ENCODE peak calls at places on chromosomes 7 and 10, in nine cellular contexts. D, G, L, S, I, W, Z, B and N are unnamed samples.

GRCh38 chr7:149794665-149795064 is 21.3 kb upstream of the ZNF467 start:
- DNase-seq in D (no peak), G (no peak), L (no peak), S (no peak), I (no peak), W (no peak), Z (no peak), B (no peak), N (no peak)

GRCh38 chr10:60816624-60817023 is 38.3 kb downstream of the CDK1 start:
- DNase-seq in D (no peak), G (no peak), L (no peak), S (peak), I (peak), W (peak), Z (no peak), B (no peak), N (peak)

GRCh38 chr10:132897516-132898381 is 44.6 kb downstream of the CFAP46 start:
- DNase-seq in D (peak), G (peak), L (no peak), S (no peak), I (no peak), W (no peak), Z (no peak), B (no peak), N (no peak)

GRCh38 chr7:117269895-117270294 is 53.0 kb downstream of the WNT2 start:
- DNase-seq in D (no peak), G (no peak), L (no peak), S (no peak), I (no peak), W (no peak), Z (no peak), B (no peak), N (no peak)

GRCh38 chr7:25950488-25951413 is 201.2 kb upstream of the NFE2L3 start:
- DNase-seq in D (peak), G (peak), L (peak), S (peak), I (peak), W (peak), Z (peak), B (peak), N (peak)

GRCh38 chr10:3848005-3848767 is 63.2 kb upstream of the KLF6 start:
- DNase-seq in D (no peak), G (no peak), L (no peak), S (no peak), I (no peak), W (no peak), Z (no peak), B (no peak), N (no peak)

GRCh38 chr10:111249925-111250324 is 173.1 kb downstream of the ADRA2A start:
- DNase-seq in D (no peak), G (no peak), L (no peak), S (peak), I (no peak), W (no peak), Z (no peak), B (no peak), N (no peak)

GRCh38 chr10:46310851-46311250 is 24.1 kb downstream of the ANTXRL start:
- DNase-seq in D (no peak), G (no peak), L (no peak), S (no peak), I (no peak), W (no peak), Z (no peak), B (no peak), N (no peak)

GRCh38 chr7:94391716-94392390 is 2.8 kb upstream of the COL1A2 start:
- DNase-seq in D (peak), G (peak), L (no peak), S (peak), I (no peak), W (no peak), Z (no peak), B (no peak), N (no peak)

GRCh38 chr7:92446869-92447238 is 428 bp upstream of the GATAD1 start:
- DNase-seq in D (no peak), G (no peak), L (no peak), S (no peak), I (no peak), W (no peak), Z (no peak), B (no peak), N (no peak)

GRCh38 chr7:69880848-69881247 is 282.6 kb downstream of the AUTS2 start:
- DNase-seq in D (no peak), G (no peak), L (no peak), S (no peak), I (no peak), W (no peak), Z (no peak), B (no peak), N (no peak)

GRCh38 chr7:128904381-128905197 is 5.9 kb downstream of the KCP start:
- DNase-seq in D (no peak), G (peak), L (no peak), S (peak), I (no peak), W (peak), Z (no peak), B (no peak), N (peak)

GRCh38 chr7:117931314-117931713 is 58.1 kb upstream of the CTTNBP2 start:
- DNase-seq in D (no peak), G (no peak), L (no peak), S (no peak), I (no peak), W (no peak), Z (no peak), B (no peak), N (no peak)

GRCh38 chr7:104366390-104366789 is 38.0 kb downstream of the LHFPL3 start:
- DNase-seq in D (no peak), G (no peak), L (no peak), S (no peak), I (no peak), W (no peak), Z (no peak), B (no peak), N (no peak)

GRCh38 chr10:13860886-13861285 is 274.1 kb downstream of the PRPF18 start:
- DNase-seq in D (no peak), G (no peak), L (no peak), S (no peak), I (no peak), W (no peak), Z (no peak), B (no peak), N (no peak)

GRCh38 chr10:64350665-64351064 is 829.5 kb downstream of the REEP3 start:
- DNase-seq in D (no peak), G (no peak), L (no peak), S (no peak), I (no peak), W (no peak), Z (no peak), B (no peak), N (no peak)

GRCh38 chr10:17793823-17794759 is 15.1 kb upstream of the MRC1 start:
- DNase-seq in D (no peak), G (no peak), L (no peak), S (peak), I (no peak), W (no peak), Z (no peak), B (no peak), N (no peak)

GRCh38 chr10:53487019-53487983 is 714.7 kb upstream of the MBL2 start:
- DNase-seq in D (peak), G (peak), L (no peak), S (no peak), I (no peak), W (no peak), Z (no peak), B (no peak), N (no peak)

GRCh38 chr7:45973725-45974532 is 52.9 kb upstream of the IGFBP3 start:
- DNase-seq in D (no peak), G (no peak), L (no peak), S (no peak), I (no peak), W (no peak), Z (no peak), B (peak), N (no peak)

GRCh38 chr10:102670871-102671434 is 26.7 kb downstream of the TRIM8 start:
- DNase-seq in D (no peak), G (no peak), L (no peak), S (no peak), I (no peak), W (no peak), Z (no peak), B (no peak), N (no peak)

GRCh38 chr10:3048114-3049019 is 19.0 kb upstream of the PFKP start:
- DNase-seq in D (peak), G (no peak), L (no peak), S (no peak), I (no peak), W (no peak), Z (no peak), B (no peak), N (no peak)